ENCODE peak calls at places on chromosome 22, in nine cellular contexts. L, Y, M, T, U, V, K, Q and N are unnamed samples.

GRCh38 chr22:41305646-41306045 is 4.3 kb downstream of the ZC3H7B start:
- DNase-seq in K (no peak), M (no peak), V (no peak), Y (no peak), Q (no peak), T (no peak), L (no peak), U (no peak), N (no peak)

GRCh38 chr22:37329239-37330140 is 47.2 kb downstream of the CYTH4 start:
- DNase-seq in T (no peak), K (no peak), M (no peak), V (no peak), U (no peak), Y (no peak), Q (no peak), L (no peak), N (no peak)

GRCh38 chr22:48045369-48045768 is 1282.9 kb downstream of the TBC1D22A start:
- DNase-seq in M (no peak), K (peak; percentile 64), V (no peak), Q (no peak), L (no peak), U (no peak), Y (no peak), T (no peak), N (peak; percentile 48)

GRCh38 chr22:37334461-37334858 is 52.2 kb downstream of the CYTH4 start:
- DNase-seq in V (no peak), K (no peak), T (no peak), Y (no peak), M (no peak), L (no peak), Q (no peak), U (no peak), N (no peak)

GRCh38 chr22:49951986-49952896 is 8.3 kb upstream of the PIM3 start:
- DNase-seq in K (no peak), U (no peak), T (no peak), Y (no peak), Q (no peak), L (no peak), M (no peak), V (no peak), N (no peak)

GRCh38 chr22:36026741-36027140 is 1.9 kb downstream of the RBFOX2 start:
- DNase-seq in L (no peak), M (no peak), Y (no peak), Q (no peak), K (no peak), V (no peak), U (no peak), T (no peak), N (no peak)

GRCh38 chr22:21975854-21976345 is 6.7 kb downstream of the TOP3B start:
- DNase-seq in U (no peak), M (no peak), V (no peak), Y (no peak), T (no peak), Q (no peak), K (no peak), L (no peak), N (no peak)

GRCh38 chr22:49205401-49205800 is 622.3 kb downstream of the BRD1 start:
- DNase-seq in Y (no peak), K (no peak), V (peak; percentile 17), M (peak; percentile 61), L (no peak), Q (no peak), T (no peak), U (peak; percentile 50), N (no peak)

GRCh38 chr22:37519268-37520195 is at the start of gene CARD10:
- DNase-seq in U (no peak), V (peak; percentile 68), Q (no peak), Y (no peak), M (no peak), K (no peak), L (no peak), T (peak; percentile 28), N (peak; percentile 68)

GRCh38 chr22:22119003-22119402 is 125.6 kb upstream of the VPREB1 start:
- DNase-seq in V (no peak), L (no peak), U (no peak), K (no peak), T (no peak), Y (no peak), Q (no peak), M (no peak), N (no peak)

GRCh38 chr22:35995772-35996171 is 32.9 kb downstream of the RBFOX2 start:
- DNase-seq in M (peak; percentile 82), Q (no peak), L (peak; percentile 88), T (no peak), U (peak; percentile 95), Y (peak; percentile 75), K (no peak), V (peak; percentile 50), N (peak; percentile 66)

GRCh38 chr22:36368359-36368983 is 19.3 kb downstream of the MYH9 start:
- DNase-seq in V (no peak), L (no peak), K (no peak), T (no peak), Y (no peak), M (no peak), Q (peak; percentile 73), U (no peak), N (no peak)

GRCh38 chr22:40449676-40450035 is 79.3 kb downstream of the SGSM3 start:
- DNase-seq in Q (no peak), K (no peak), M (no peak), Y (no peak), U (no peak), V (no peak), T (no peak), L (no peak), N (no peak)

GRCh38 chr22:48356731-48357130 is 1470.9 kb downstream of the BRD1 start:
- DNase-seq in K (no peak), V (no peak), U (peak; percentile 42), L (no peak), Q (no peak), M (no peak), T (no peak), Y (no peak), N (no peak)

GRCh38 chr22:37464181-37464580 is 22.0 kb downstream of the MFNG start:
- DNase-seq in V (no peak), Y (no peak), U (no peak), T (no peak), Q (no peak), L (no peak), K (peak; percentile 19), M (no peak), N (peak; percentile 17)

GRCh38 chr22:21698430-21699329 is 32.9 kb downstream of the PPIL2 start:
- DNase-seq in M (no peak), U (no peak), Y (peak; percentile 34), V (no peak), L (no peak), K (no peak), Q (no peak), T (no peak), N (no peak)

GRCh38 chr22:50657925-50658324 is 14.7 kb upstream of the SHANK3 start:
- DNase-seq in Y (no peak), K (no peak), Q (no peak), M (no peak), T (no peak), V (no peak), U (no peak), L (no peak), N (no peak)

GRCh38 chr22:29524440-29525191 is 28.9 kb downstream of the THOC5 start:
- DNase-seq in V (peak; percentile 27), U (no peak), Y (no peak), Q (peak; percentile 33), L (peak; percentile 36), K (no peak), M (no peak), T (peak; percentile 28), N (peak; percentile 22)

DNA sequence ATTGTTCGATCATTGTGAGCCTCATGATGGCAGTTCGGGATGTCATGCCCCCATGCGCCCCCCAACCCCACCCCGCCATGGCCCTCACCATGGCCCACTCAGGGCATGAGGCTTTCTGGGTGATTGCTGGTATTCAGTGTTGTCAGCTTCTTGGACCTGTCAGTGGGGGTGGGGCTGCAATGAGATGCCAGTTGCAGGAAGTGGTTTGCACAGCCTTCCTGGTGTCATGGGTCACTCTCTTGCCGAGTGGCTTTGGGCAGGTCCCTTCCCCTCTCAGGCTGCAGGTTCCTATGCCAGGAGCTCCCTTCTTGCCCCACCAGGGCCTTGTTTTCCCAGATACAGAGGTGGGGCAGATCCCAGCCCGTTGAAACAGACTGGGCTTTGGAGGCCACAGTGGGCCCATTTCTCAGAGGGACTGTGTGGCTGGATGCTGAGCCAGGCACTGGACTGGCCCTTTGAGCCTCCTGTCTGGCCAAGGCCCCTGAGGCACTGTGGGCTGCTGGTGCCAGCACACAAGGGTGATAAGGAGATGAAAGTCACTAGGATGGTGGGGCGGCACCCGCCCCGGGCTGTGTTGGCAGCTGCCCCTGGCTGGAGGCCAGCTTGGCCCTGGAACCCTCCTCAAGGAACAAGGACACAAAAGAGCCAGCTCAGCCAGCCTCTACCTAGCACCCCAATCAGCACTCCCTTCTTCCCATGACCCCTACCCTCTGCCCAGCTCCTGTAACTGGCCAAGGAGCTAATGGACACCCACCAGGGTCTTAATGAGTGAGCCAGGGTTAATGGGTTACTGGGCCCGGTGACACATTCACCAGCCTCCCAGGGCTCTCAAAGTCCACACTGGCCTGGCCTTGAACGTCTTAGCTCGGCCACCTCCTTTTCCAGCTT is 1.5 kb upstream of the GGT1 start:
- DNase-seq in U (no peak), Q (no peak), L (peak; percentile 27), K (no peak), V (peak; percentile 97), M (no peak), Y (no peak), T (no peak), N (peak; percentile 89)
- TF ChIP-seq EP300 in U (no peak), Q (no peak), L (no peak), K (no peak), V (no peak), M (no peak), Y (no peak), T (no peak), N (no peak)

GRCh38 chr22:19113429-19113828 is 8.8 kb downstream of the DGCR2 start:
- DNase-seq in K (no peak), M (peak; percentile 32), Y (no peak), U (no peak), L (no peak), V (no peak), Q (no peak), T (no peak), N (no peak)
- TF ChIP-seq EP300 in K (no peak), M (no peak), Y (no peak), U (no peak), L (no peak), V (no peak), Q (no peak), T (no peak), N (no peak)

GRCh38 chr22:26348810-26349526 is 80.1 kb upstream of the ASPHD2 start:
- DNase-seq in Q (no peak), K (no peak), Y (no peak), T (no peak), L (no peak), U (no peak), V (no peak), M (no peak), N (no peak)
- TF ChIP-seq EP300 in Q (no peak), K (no peak), Y (no peak), T (no peak), L (no peak), U (no peak), V (no peak), M (no peak), N (no peak)

DNA sequence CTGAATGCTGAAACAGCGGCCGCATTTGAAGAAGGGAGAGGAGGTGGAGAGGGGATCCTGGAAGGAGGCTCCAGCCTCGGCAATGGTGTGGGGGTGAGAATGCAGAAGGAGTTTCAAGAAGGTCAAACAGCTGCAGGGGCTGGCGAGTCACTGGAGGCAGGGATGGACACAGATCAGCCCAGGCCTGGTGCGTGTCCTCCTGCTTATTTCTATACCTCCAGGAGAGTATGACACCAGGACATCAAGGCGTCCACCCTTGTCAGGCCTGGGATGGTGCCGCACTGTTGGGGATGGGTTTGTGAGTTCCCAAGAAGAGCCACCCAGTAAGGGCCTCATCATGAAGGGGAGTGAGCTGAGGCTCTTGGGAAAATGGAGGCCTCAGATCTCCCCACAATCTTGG is 23.1 kb downstream of the IGLL1 start:
- DNase-seq in U (peak; percentile 32), T (no peak), Q (no peak), Y (no peak), M (peak; percentile 62), K (no peak), V (no peak), L (no peak), N (no peak)
- TF ChIP-seq EP300 in U (no peak), T (no peak), Q (no peak), Y (no peak), M (no peak), K (no peak), V (no peak), L (no peak), N (no peak)